ENCODE peak calls at places on chromosomes 16 and 17, in five cellular contexts. S is HCT116, Q is K562, B is neural progenitor cell, A is fibroblast of lung. G is an unnamed sample.

GRCh38 chr16:11010576-11011221 is 66.3 kb downstream of the CLEC16A start:
- DNase-seq in B (no peak), Q (no peak), A (no peak), S (no peak), G (no peak)

GRCh38 chr17:54891176-54891821 is 9.4 kb upstream of the TOM1L1 start:
- DNase-seq in Q (peak), A (peak), B (peak), S (peak), G (no peak)

GRCh38 chr17:62014526-62014925 is 50.6 kb downstream of the MED13 start:
- DNase-seq in S (no peak), Q (no peak), B (no peak), A (peak), G (no peak)

GRCh38 chr17:80146121-80147034 is 550 bp downstream of the EIF4A3 start:
- DNase-seq in B (peak), Q (peak), S (no peak), A (peak), G (no peak)

GRCh38 chr16:15960124-15960971 is 10.9 kb downstream of the ABCC1 start:
- DNase-seq in B (no peak), A (peak), Q (no peak), S (no peak), G (no peak)

GRCh38 chr17:60098578-60098977 is 19.9 kb upstream of the HEATR6 start:
- DNase-seq in B (no peak), Q (no peak), A (no peak), S (no peak), G (no peak)

GRCh38 chr17:80650751-80651173 is 106.1 kb downstream of the RPTOR start:
- DNase-seq in Q (no peak), B (peak), S (no peak), A (no peak), G (no peak)

GRCh38 chr17:80109066-80109618 is 7.8 kb downstream of the GAA start:
- DNase-seq in B (no peak), A (no peak), S (no peak), Q (no peak), G (peak)

GRCh38 chr16:89540557-89540956 is 19.9 kb upstream of the RPL13 start:
- DNase-seq in S (no peak), A (no peak), B (no peak), Q (no peak), G (no peak)

GRCh38 chr16:3003582-3004270 is 9.0 kb upstream of the CLDN9 start:
- DNase-seq in Q (peak), A (peak), S (peak), B (peak), G (peak)

GRCh38 chr16:46972429-46972970 is 974 bp downstream of the DNAJA2 start:
- DNase-seq in S (no peak), Q (no peak), B (no peak), A (peak), G (no peak)

GRCh38 chr16:1923299-1924034 is 5.3 kb upstream of the HS3ST6 start:
- DNase-seq in A (peak), B (peak), S (peak), Q (peak), G (no peak)

GRCh38 chr17:59521465-59522126 is 43.8 kb upstream of the DHX40 start:
- DNase-seq in A (peak), S (peak), Q (peak), B (peak), G (peak)

GRCh38 chr16:68951991-68952877 is 108.9 kb downstream of the TANGO6 start:
- DNase-seq in A (peak), S (peak), B (no peak), Q (no peak), G (no peak)

GRCh38 chr16:88769617-88770458 is 15.2 kb downstream of the PIEZO1 start:
- DNase-seq in A (no peak), S (no peak), Q (peak), B (peak), G (no peak)

GRCh38 chr17:70006159-70006558 is 68.9 kb upstream of the KCNJ16 start:
- DNase-seq in S (no peak), A (peak), Q (no peak), B (no peak), G (no peak)

GRCh38 chr16:2924901-2925820 is 13.4 kb downstream of the FLYWCH1 start:
- DNase-seq in A (no peak), S (no peak), B (peak), Q (no peak), G (no peak)

GRCh38 chr17:80924807-80925610 is 66.6 kb upstream of the CHMP6 start:
- DNase-seq in Q (no peak), A (no peak), S (no peak), B (no peak), G (peak)

GRCh38 chr16:52068447-52069074 is 478.4 kb downstream of the TOX3 start:
- DNase-seq in A (peak), B (peak), S (no peak), Q (no peak), G (no peak)

GRCh38 chr16:83137894-83138293 is 511.1 kb downstream of the CDH13 start:
- DNase-seq in S (no peak), Q (no peak), B (no peak), A (no peak), G (no peak)

DNA sequence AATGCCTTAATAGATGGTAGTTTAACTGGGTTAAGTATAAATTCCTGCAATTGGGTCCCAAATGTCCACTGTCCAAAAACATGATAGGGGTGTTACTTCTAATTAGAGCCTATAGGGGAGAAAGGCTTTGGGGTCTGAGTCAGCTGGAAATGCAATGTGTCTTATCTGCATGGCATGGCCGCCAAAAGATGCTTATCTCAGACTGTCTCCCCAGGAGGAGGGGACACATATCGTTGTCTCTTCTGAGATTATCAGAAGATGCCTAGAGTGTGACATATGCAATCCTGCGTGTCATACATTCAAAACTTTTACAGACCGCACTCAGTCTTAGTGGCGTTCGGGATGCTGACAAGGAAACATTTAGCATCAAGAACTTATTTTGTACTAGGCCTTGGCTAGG is 442.9 kb downstream of the GRIN2A start:
- DNase-seq in A (no peak), Q (no peak), B (no peak), S (no peak), G (no peak)
- H3K27ac ChIP-seq in A (no peak), Q (no peak), B (no peak), S (no peak), G (no peak)

DNA sequence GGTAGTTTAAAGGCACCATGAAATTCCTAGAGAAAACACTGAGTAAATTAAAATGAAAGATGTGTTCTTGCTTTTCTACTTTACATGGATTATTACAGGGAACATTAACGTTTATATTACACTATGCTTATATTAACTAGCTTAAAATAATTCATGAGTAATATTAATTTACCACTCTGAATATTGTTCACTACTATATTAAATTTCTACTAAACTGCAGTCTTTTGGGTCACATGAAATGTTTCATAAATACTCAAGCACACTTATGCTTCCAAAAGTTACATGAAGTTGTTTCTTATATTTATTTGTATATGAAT is 3.4 kb upstream of the MAP1LC3B start:
- DNase-seq in B (no peak), A (no peak), Q (no peak), S (no peak), G (no peak)
- H3K9ac ChIP-seq in B (no peak), A (no peak), Q (no peak), S (peak), G (no peak)

DNA sequence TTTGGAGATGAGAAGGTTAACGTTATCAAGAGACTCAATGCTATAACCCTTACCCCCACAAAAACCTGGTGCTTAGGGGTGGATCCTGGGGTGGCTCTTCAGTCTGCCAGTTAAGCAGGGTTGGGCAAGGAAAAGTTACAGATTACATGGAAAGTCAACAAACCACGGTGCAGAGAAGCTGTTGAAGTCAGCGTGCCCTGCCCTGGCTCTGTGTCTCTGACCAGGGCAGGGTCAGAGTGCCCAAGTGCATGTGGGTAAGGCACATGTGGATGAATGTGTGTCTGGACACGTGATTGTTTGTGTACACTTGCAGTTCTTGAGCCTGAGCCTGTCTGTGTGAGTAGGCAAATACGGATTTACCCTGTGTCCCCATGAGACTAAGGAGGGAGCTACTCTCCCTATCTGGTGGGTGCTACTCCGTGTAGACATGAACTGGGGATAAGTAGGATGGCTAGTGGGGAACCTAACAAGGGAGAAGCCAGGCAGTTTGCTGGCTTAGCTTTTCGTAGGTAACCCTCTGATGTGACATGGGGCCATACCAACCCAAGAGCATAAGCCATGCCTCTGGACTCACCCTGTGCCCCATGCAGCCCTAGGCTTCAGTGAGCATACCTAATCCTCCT is 5.5 kb downstream of the IGFBP4 start:
- DNase-seq in B (no peak), S (no peak), A (no peak), Q (no peak), G (no peak)
- H3K27ac ChIP-seq in B (no peak), S (no peak), A (peak), Q (no peak), G (peak)

GRCh38 chr17:63645775-63646491 is 23.7 kb downstream of the MAP3K3 start:
- DNase-seq in B (no peak), A (peak), Q (no peak), S (no peak), G (no peak)

GRCh38 chr17:63649813-63650212 is 27.6 kb downstream of the MAP3K3 start:
- DNase-seq in B (no peak), A (no peak), S (no peak), Q (no peak), G (no peak)

GRCh38 chr17:63647936-63648335 is 25.7 kb downstream of the MAP3K3 start:
- DNase-seq in S (no peak), Q (no peak), A (peak), B (no peak), G (no peak)

GRCh38 chr17:63646492-63646815 is 24.2 kb downstream of the MAP3K3 start:
- DNase-seq in B (no peak), S (no peak), Q (no peak), A (no peak), G (no peak)

DNA sequence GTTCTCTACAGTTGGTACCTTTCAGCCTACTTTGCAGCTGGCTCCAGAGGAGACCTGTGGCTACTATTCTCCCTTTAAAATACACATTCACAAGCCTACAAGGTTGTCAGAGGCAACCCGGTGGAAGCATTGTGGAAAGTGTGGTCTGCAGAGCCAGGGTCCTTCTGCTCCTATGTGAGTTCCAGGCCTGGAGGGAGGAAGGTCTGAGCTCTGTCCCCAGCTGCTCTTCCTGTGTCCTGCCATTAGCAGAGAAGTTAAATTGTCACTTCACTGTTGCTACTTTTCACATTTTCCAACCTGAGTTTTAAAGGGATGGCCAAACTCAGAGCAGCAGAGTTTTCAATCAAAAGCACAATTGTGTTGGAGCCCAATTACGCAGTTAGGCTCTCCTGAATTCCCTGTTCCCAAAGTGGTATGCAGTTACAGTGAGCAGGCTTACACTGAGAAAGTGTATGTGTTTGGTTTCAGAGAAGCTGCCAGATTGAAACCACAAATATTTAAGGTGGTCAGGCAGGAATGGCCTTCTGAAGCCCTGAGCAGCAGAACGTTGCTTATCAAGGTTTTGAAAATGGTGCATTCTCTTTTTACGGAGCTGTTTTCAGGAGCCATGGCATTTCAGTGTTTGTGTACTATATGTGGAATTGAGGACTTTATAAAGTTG is 25.0 kb downstream of the MAP3K3 start:
- DNase-seq in Q (no peak), A (peak), B (no peak), S (no peak), G (no peak)
- H3K9ac ChIP-seq in Q (no peak), A (no peak), B (no peak), S (no peak), G (no peak)

DNA sequence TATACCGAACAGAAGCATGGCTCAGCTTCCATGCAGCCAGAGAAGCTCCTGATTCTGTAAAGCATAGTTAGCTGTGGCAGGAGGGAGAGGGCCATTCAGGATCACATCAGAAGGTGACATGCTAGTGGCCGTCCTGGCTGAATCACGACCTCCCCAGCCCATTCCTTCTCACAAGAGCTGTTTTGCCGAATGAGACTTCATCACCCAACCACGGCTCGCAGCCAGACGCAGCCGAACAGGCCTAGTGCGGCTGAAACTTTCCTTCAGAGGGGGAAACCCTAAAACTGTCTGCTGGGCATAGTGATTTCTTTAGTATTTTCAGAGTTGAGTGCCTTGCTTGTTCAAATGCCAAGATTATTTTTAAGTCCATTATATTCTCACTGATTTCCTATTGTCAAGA is 343.7 kb downstream of the CPPED1 start:
- DNase-seq in B (no peak), S (no peak), A (no peak), Q (no peak), G (no peak)
- H3K27ac ChIP-seq in B (no peak), S (no peak), A (no peak), Q (no peak), G (no peak)

GRCh38 chr17:77794846-77795245 is 163.7 kb upstream of the TNRC6C start:
- DNase-seq in S (no peak), A (no peak), B (no peak), Q (no peak), G (peak)
- H3K9ac ChIP-seq in S (no peak), A (no peak), B (no peak), Q (no peak), G (no peak)

DNA sequence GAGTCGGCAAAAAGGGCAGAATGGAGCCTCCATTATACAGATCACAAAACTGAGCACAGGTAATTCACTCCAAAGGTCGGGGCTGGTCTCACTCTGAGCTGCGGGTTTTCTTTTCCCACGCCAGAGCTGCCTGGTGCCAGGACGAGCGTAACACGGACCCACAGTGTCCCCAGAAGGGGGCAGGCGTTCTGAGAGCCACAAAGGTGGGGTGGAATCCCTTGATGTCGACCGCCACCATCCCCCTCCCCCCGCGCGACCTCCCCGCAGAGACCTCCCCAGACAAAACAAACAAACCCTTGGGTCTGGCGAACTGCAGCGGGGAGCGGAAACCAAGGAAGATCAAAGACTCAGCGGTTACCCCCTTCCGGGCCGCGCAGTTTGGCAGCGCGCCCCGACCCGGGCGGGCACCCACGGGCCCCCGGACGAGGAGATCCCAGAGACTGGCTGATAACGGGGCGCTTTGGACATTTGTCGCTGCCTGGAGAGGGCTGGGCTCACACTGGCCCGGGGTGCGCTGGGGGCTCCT is 793 bp upstream of the NKD1 start:
- DNase-seq in B (peak), A (peak), S (peak), Q (peak), G (no peak)
- H3K27ac ChIP-seq in B (no peak), A (no peak), S (no peak), Q (no peak), G (no peak)

DNA sequence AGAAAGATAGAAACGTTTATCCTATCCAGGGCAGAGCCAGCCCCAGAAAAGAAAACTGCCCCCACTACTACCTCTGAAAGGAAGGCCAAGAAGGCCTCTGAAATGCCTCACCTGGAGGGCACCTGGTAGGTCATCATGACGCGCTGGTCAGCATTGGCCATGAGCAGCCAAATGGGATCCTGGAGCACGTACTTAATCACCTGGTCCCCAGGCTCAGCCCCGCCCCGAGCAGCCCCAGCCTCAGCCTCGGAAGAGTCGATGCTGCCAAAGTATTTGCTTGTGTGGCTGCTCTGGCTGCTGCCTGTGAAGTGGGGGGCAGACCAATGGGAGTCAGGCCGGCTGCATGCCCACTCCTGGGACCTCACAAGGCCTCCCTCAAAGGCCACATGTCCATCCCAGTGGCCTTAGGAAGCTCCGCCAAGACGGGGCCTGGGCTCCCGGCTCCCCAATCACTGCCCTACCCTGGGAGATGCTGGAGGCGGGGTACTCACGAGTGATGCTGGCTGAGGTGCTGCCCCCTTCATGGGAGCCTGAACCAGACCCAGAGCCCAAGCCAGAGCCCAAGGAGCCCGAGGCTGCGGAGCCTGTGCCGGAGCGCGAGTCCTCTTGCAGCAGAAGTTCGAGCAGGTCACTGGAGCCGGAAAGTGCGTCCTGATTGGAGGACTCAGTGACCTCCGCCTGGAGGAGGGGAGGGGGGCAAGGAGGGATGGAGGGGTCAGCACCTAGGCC is 9.9 kb downstream of the PER1 start:
- DNase-seq in Q (no peak), S (no peak), B (no peak), A (no peak), G (no peak)
- H3K9ac ChIP-seq in Q (peak), S (no peak), B (no peak), A (no peak), G (no peak)

DNA sequence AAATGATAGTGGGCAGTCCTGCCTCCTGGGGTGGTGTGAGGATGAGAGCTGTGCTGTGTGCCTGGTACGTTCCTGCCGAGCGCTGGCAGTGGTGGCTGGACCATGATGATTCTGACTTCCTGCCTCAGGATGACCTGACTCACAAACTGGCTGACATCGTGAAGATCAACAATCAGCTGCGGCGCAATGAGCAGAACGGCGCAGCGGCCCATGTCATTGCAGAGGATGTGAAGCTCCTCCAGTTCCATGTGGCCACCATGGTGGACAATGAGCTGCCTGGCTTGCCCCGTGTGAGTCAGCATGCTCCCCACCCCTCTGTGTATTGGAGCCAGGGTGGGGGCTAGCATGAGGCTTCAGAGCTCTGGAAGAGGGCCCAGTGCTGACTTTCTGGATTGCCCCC is 13.1 kb downstream of the POLR2A start:
- DNase-seq in S (no peak), Q (peak), A (no peak), B (no peak), G (no peak)
- H3K27ac ChIP-seq in S (no peak), Q (no peak), A (no peak), B (no peak), G (no peak)

G was measured in kidney.